ENCODE peak calls at places on chromosomes 1 and 21, in four cellular contexts. G is RPMI7951, J is T-cell, Z is NCI-H1417. T is an unnamed sample.

GRCh38 chr1:186615332-186615731 is 64.9 kb downstream of the PTGS2 start:
- DNase-seq in G (no peak), J (no peak), Z (no peak), T (no peak)

GRCh38 chr1:247060771-247061170 is 17.8 kb downstream of the ZNF670 start:
- DNase-seq in G (no peak), J (no peak), Z (no peak), T (no peak)

GRCh38 chr1:15764269-15764764 is 5.7 kb downstream of the FBLIM1 start:
- DNase-seq in G (no peak), J (no peak), Z (no peak), T (no peak)

GRCh38 chr21:25708467-25709065 is 26.1 kb downstream of the ATP5PF start:
- DNase-seq in G (peak), J (peak), Z (peak), T (peak)

GRCh38 chr1:179034720-179035119 is 9.0 kb downstream of the FAM20B start:
- DNase-seq in G (peak), J (no peak), Z (no peak), T (no peak)

GRCh38 chr1:101613549-101613948 is 376.7 kb downstream of the S1PR1 start:
- DNase-seq in G (no peak), J (no peak), Z (no peak), T (no peak)

GRCh38 chr21:36860736-36861594 is 105.5 kb downstream of the HLCS start:
- DNase-seq in G (peak), J (no peak), Z (peak), T (no peak)

GRCh38 chr1:101174722-101175121 is 62.1 kb upstream of the S1PR1 start:
- DNase-seq in G (no peak), J (no peak), Z (no peak), T (peak)

GRCh38 chr1:41838266-41838665 is 80.5 kb downstream of the HIVEP3 start:
- DNase-seq in G (peak), J (no peak), Z (no peak), T (no peak)

GRCh38 chr1:82227286-82227685 is 426.6 kb downstream of the ADGRL2 start:
- DNase-seq in G (no peak), J (no peak), Z (peak), T (peak)

T was measured in myocyte.